ENCODE peak calls at places on chromosome 19, in ten cellular contexts. T is upper lobe of left lung, N is pancreas, L is MG63, F is cardiac muscle cell, K is cardiac fibroblast, O is hepatocyte, R is AG04449, J is IMR-90, S is choroid plexus epithelial cell. Q is an unnamed sample.

GRCh38 chr19:44758596-44758995 is 10.1 kb downstream of the BCL3 start:
- DNase-seq in T (no peak), F (peak; percentile 58), O (peak; percentile 61), J (no peak), K (no peak), R (no peak), S (no peak), L (no peak), N (peak; percentile 82), Q (no peak)

GRCh38 chr19:3508771-3509535 is 2.8 kb downstream of the FZR1 start:
- DNase-seq in O (no peak), N (no peak), S (no peak), L (no peak), T (no peak), R (no peak), K (no peak), J (peak; percentile 30), F (no peak), Q (no peak)

GRCh38 chr19:44846455-44847143 is 502 bp downstream of the NECTIN2 start:
- DNase-seq in T (no peak), O (peak; percentile 71), K (peak; percentile 23), F (peak; percentile 47), R (no peak), S (peak; percentile 45), J (no peak), N (peak; percentile 79), L (peak; percentile 22), Q (no peak)

GRCh38 chr19:43755256-43755801 is 567 bp upstream of the SMG9 start:
- DNase-seq in J (peak; percentile 61), O (peak; percentile 87), L (peak; percentile 10), N (peak; percentile 91), F (peak; percentile 80), K (peak; percentile 80), S (peak; percentile 71), T (peak; percentile 78), R (no peak), Q (peak; percentile 79)

GRCh38 chr19:21127001-21127400 is 14.8 kb upstream of the ZNF431 start:
- DNase-seq in R (no peak), O (no peak), J (no peak), N (no peak), T (no peak), S (no peak), K (no peak), F (no peak), L (no peak), Q (no peak)

GRCh38 chr19:10718205-10719196 is 622 bp downstream of the DNM2 start:
- DNase-seq in N (peak; percentile 86), T (no peak), J (peak; percentile 28), S (peak; percentile 51), R (no peak), F (peak; percentile 51), L (peak; percentile 67), K (peak; percentile 49), O (peak; percentile 74), Q (no peak)

GRCh38 chr19:28556371-28556770 is 656.6 kb downstream of the UQCRFS1 start:
- DNase-seq in R (no peak), F (no peak), J (no peak), L (no peak), O (no peak), K (no peak), S (no peak), T (no peak), N (no peak), Q (no peak)

GRCh38 chr19:12314553-12314952 is 18.9 kb downstream of the ZNF563 start:
- DNase-seq in F (no peak), S (no peak), L (no peak), O (peak; percentile 30), R (no peak), T (peak; percentile 23), K (no peak), N (no peak), J (no peak), Q (no peak)

GRCh38 chr19:55095260-55096060 is 19.8 kb downstream of the EPS8L1 start:
- DNase-seq in L (no peak), J (no peak), N (peak; percentile 33), F (no peak), R (no peak), T (no peak), O (no peak), S (no peak), K (no peak), Q (no peak)

GRCh38 chr19:10328558-10329429 is 4.5 kb downstream of the RAVER1 start:
- DNase-seq in L (no peak), J (no peak), S (no peak), K (no peak), O (no peak), N (peak; percentile 72), F (no peak), R (no peak), T (no peak), Q (no peak)

GRCh38 chr19:1013218-1013617 is 7.7 kb downstream of the TMEM259 start:
- DNase-seq in O (no peak), R (no peak), L (no peak), N (peak; percentile 74), K (no peak), T (no peak), J (no peak), F (no peak), S (no peak), Q (no peak)

GRCh38 chr19:34926685-34927375 is at the start of gene ZNF30:
- DNase-seq in S (peak; percentile 95), N (peak; percentile 98), L (peak; percentile 93), T (peak; percentile 93), F (peak; percentile 96), O (peak; percentile 97), R (peak; percentile 26), J (peak; percentile 88), K (peak; percentile 92), Q (peak; percentile 90)

GRCh38 chr19:46737761-46738171 is 8.1 kb upstream of the FKRP start:
- DNase-seq in S (no peak), O (no peak), R (no peak), J (no peak), T (no peak), N (peak; percentile 37), L (no peak), K (no peak), F (no peak), Q (no peak)

GRCh38 chr19:5705552-5705951 is 14.4 kb downstream of the LONP1 start:
- DNase-seq in J (no peak), O (no peak), K (no peak), N (peak; percentile 77), R (no peak), L (no peak), S (no peak), F (no peak), T (no peak), Q (no peak)

GRCh38 chr19:42201489-42202289 is 15.8 kb downstream of the DEDD2 start:
- DNase-seq in N (no peak), K (no peak), S (no peak), R (no peak), F (no peak), T (peak; percentile 81), O (no peak), J (no peak), L (no peak), Q (no peak)

GRCh38 chr19:50352242-50352641 is 13.2 kb downstream of the NAPSA start:
- DNase-seq in T (no peak), R (no peak), K (no peak), F (no peak), J (no peak), O (no peak), L (no peak), N (no peak), S (no peak), Q (no peak)
- H3K4me3 ChIP-seq in T (no peak overlapping the region), R (no peak overlapping the region), K (no peak overlapping the region), F (no peak overlapping the region), J (no peak overlapping the region), O (no peak overlapping the region), L (no peak overlapping the region), N (no peak overlapping the region), S (no peak overlapping the region), Q (no peak overlapping the region)

GRCh38 chr19:13505761-13506549 is at the start of gene CACNA1A:
- DNase-seq in K (no peak), J (peak; percentile 19), L (peak; percentile 36), N (no peak), R (no peak), F (peak; percentile 44), T (no peak), O (peak; percentile 40), S (no peak), Q (no peak)
- H3K4me3 ChIP-seq in K (peak within 1 kb of the TSS; percentile 5), J (peak within 1 kb of the TSS; percentile 74), L (no peak within 1 kb of the TSS), N (peak within 1 kb of the TSS; percentile 36), R (peak within 1 kb of the TSS; percentile 61), F (peak within 1 kb of the TSS; percentile 56), T (peak within 1 kb of the TSS; percentile 36), O (peak within 1 kb of the TSS; percentile 36), S (peak within 1 kb of the TSS; percentile 24), Q (peak within 1 kb of the TSS; percentile 20)

DNA sequence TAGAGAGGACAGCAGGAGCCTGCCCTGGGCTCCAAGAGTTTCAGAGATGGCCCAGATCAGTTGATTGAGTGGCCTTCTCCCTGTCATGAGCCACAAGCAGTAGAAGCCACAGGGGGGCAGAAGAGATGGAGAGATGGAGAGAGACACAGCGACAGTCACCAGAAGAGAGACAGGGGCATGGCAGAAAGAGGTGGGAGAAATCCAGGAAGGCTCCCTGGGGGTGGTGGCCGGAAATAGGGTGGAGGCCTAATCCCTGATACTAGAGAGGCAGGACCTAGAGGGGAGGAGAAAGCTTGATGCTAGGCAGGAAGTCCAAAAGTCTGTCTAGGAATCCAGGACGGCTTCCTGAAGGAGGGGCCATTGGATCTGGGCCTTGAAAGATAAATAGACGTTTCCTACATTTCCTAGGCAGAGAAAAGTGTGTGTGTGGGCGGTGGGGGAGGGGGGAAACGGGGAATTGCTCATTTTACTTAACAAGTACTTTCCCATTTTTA is 9.6 kb upstream of the TPM4 start:
- DNase-seq in O (no peak), F (peak; percentile 82), R (no peak), N (no peak), T (peak; percentile 60), J (peak; percentile 76), K (peak; percentile 85), L (peak; percentile 81), S (no peak), Q (no peak)
- H3K4me3 ChIP-seq in O (no peak overlapping the region), F (no peak overlapping the region), R (no peak overlapping the region), N (no peak overlapping the region), T (peak overlapping the region; percentile 44), J (no peak overlapping the region), K (no peak overlapping the region), L (peak overlapping the region; percentile 97), S (no peak overlapping the region), Q (no peak overlapping the region)

DNA sequence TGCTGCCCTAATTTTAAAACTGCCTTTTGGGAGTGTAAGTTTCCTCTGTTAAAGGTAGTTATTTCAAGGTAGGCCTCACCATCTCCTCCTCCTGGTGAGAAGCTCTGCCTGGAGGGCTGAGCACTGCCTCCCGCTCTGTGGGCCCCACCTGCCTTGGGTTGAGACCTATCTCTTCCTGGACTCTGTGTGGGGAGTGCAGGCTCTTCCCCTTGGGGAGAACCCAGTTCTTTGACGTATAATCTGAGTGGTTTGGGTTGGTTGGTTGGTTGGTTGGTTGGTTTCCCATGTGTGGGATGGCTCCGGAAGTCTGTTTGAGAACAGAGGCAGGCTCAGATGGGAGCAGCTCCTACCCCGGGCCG is 39.1 kb downstream of the ACTN4 start:
- DNase-seq in O (no peak), L (no peak), F (no peak), T (no peak), J (no peak), K (no peak), S (no peak), R (no peak), N (no peak), Q (no peak)
- H3K4me3 ChIP-seq in O (no peak overlapping the region), L (no peak overlapping the region), F (no peak overlapping the region), T (no peak overlapping the region), J (no peak overlapping the region), K (no peak overlapping the region), S (no peak overlapping the region), R (no peak overlapping the region), N (no peak overlapping the region), Q (no peak overlapping the region)